ENCODE peak calls at places on chromosomes 5 and 9, in nine cellular contexts. Z, I, D, F, J, K, M, S and L are unnamed samples.

GRCh38 chr5:132265336-132266030 is 8.0 kb downstream of the PDLIM4 start:
- DNase-seq in Z (no peak), I (no peak), D (no peak), F (no peak), J (peak), K (peak), M (no peak), S (peak), L (peak)

GRCh38 chr5:54146390-54146789 is 164.0 kb downstream of the ARL15 start:
- DNase-seq in Z (no peak), I (no peak), D (no peak), F (no peak), J (no peak), K (no peak), M (no peak), S (no peak), L (no peak)

GRCh38 chr5:113776832-113777525 is 263.5 kb downstream of the YTHDC2 start:
- DNase-seq in Z (no peak), I (no peak), D (no peak), F (no peak), J (peak), K (no peak), M (no peak), S (peak), L (peak)

GRCh38 chr5:17441351-17441750 is 56.7 kb upstream of the TAF11L2 start:
- DNase-seq in Z (no peak), I (no peak), D (no peak), F (no peak), J (peak), K (no peak), M (no peak), S (peak), L (peak)

GRCh38 chr5:33595303-33595702 is 154.5 kb downstream of the TARS1 start:
- DNase-seq in Z (no peak), I (no peak), D (no peak), F (no peak), J (no peak), K (no peak), M (no peak), S (no peak), L (no peak)

GRCh38 chr9:97919217-97919813 is 3.0 kb downstream of the TRMO start:
- DNase-seq in Z (no peak), I (no peak), D (no peak), F (no peak), J (peak), K (no peak), M (no peak), S (no peak), L (no peak)

GRCh38 chr5:180596115-180596667 is 4.9 kb upstream of the SCGB3A1 start:
- DNase-seq in Z (no peak), I (peak), D (no peak), F (no peak), J (no peak), K (no peak), M (no peak), S (no peak), L (no peak)

GRCh38 chr5:10057356-10057755 is 192.3 kb downstream of the ATPSCKMT start:
- DNase-seq in Z (no peak), I (no peak), D (no peak), F (no peak), J (no peak), K (no peak), M (no peak), S (no peak), L (no peak)

GRCh38 chr5:147809830-147810666 is 21.4 kb downstream of the SPINK1 start:
- DNase-seq in Z (no peak), I (no peak), D (no peak), F (no peak), J (no peak), K (no peak), M (no peak), S (no peak), L (peak)

DNA sequence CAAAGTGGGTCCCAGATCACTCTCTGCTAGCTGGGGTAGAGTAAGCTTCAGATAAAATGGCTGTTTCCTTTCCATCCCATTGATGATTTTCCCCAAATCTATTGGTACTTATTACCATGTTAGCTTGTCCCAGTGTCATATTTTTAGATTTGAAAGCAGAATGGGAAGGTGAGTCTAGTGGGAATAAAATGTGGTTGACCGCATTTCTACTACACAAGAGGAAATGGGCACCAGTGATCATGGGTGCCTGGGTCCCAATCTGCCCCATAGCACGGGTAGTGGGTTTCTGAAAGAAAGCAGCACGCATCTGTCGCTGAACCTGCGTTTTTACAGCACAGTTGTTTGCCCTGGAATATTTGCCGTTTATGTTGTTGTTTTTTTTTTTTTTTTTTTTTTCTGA is 20.1 kb downstream of the DAPK1 start:
- DNase-seq in Z (no peak), I (no peak), D (no peak), F (no peak), J (no peak), K (no peak), M (no peak), S (no peak), L (no peak)
- H3K4me3 ChIP-seq in Z (no peak), I (no peak), D (no peak), F (no peak), J (no peak), K (no peak), M (no peak), S (no peak), L (no peak)

DNA sequence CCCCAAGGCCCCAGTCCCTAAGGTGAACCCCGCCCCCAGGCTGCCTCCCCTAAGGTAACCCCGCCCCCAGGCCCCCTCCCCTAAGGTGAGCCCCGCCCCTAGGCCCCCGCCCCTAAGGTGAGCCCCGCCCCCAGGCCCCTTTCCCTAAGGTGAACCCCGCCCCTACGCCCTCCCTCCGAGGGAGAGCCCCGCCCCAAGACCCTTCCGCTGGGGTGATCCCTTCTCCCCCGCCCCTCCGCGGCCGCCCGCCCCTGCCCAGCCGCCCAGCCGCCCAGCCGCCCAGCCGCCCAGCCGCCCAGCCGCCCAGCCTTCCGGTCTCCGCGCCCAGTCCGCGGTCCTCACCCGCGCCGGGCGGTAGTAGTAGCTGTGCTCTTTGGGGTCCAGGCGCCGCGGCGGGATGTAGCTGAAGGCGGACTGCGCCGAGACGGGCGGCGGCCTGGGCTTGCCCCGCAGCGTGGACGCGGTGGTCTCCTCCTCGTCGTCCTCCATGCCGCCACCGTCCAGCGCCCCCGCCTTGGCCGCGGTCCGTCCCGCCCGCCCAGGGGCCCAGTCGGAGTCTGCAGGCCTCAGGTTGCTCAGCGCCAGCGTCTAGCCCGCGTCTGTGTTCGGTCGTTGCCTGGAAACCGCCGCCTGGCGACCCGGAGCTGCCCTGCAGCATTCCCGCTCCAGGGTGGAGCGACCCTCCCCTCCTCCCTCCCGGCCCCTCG is at the start of gene CFAP90:
- DNase-seq in Z (no peak), I (peak), D (no peak), F (no peak), J (peak), K (peak), M (peak), S (peak), L (peak)
- H3K4me3 ChIP-seq in Z (no peak), I (peak), D (peak), F (no peak), J (peak), K (peak), M (peak), S (peak), L (peak)

GRCh38 chr9:73154271-73154670 is 2.6 kb downstream of the ANXA1 start:
- DNase-seq in Z (no peak), I (no peak), D (no peak), F (no peak), J (no peak), K (no peak), M (no peak), S (no peak), L (no peak)
- H3K4me3 ChIP-seq in Z (peak), I (peak), D (peak), F (no peak), J (peak), K (peak), M (peak), S (peak), L (peak)

GRCh38 chr5:150410524-150411244 is 2.0 kb downstream of the CD74 start:
- DNase-seq in Z (peak), I (no peak), D (no peak), F (peak), J (peak), K (peak), M (peak), S (peak), L (peak)
- H3K4me3 ChIP-seq in Z (no peak), I (peak), D (peak), F (peak), J (no peak), K (peak), M (peak), S (no peak), L (no peak)